ENCODE peak calls at places on chromosomes 16 and 17, in five cellular contexts. C is left lung; M is tibial nerve; S is CD8-positive, alpha-beta memory T cell; U is CD8-positive, alpha-beta T cell. G is an unnamed sample.

GRCh38 chr16:71565812-71566700 is 10.8 kb downstream of the TAT start:
- DNase-seq in S (no peak), U (no peak), M (no peak), C (no peak), G (no peak)

GRCh38 chr17:65629234-65629690 is 67.8 kb upstream of the AXIN2 start:
- DNase-seq in U (no peak), S (no peak), M (no peak), C (no peak), G (no peak)

GRCh38 chr17:42002792-42003301 is 14.4 kb downstream of the DNAJC7 start:
- DNase-seq in U (no peak), S (no peak), C (no peak), M (no peak), G (no peak)

GRCh38 chr17:32516450-32516849 is 29.7 kb downstream of the CDK5R1 start:
- DNase-seq in U (no peak), M (no peak), C (no peak), S (no peak), G (no peak)

GRCh38 chr16:1221628-1222552 is 3.2 kb downstream of the TPSG1 start:
- DNase-seq in M (no peak), C (no peak), S (no peak), U (peak; percentile 5), G (no peak)

GRCh38 chr16:27230562-27230991 is 27.3 kb downstream of the KDM8 start:
- DNase-seq in M (no peak), C (peak; percentile 71), U (peak; percentile 88), S (peak; percentile 83), G (no peak)

GRCh38 chr16:67087803-67088202 is 21.9 kb upstream of the PHAF1 start:
- DNase-seq in U (no peak), C (no peak), M (no peak), S (no peak), G (no peak)

GRCh38 chr16:69927056-69927757 is 23.9 kb upstream of the CLEC18A start:
- DNase-seq in S (no peak), C (peak; percentile 51), M (peak; percentile 80), U (no peak), G (peak; percentile 43)

GRCh38 chr17:27323538-27324212 is 29.8 kb downstream of the WSB1 start:
- DNase-seq in S (no peak), C (peak; percentile 89), U (no peak), M (peak; percentile 61), G (peak; percentile 54)

GRCh38 chr17:10059684-10060211 is 138.7 kb downstream of the GAS7 start:
- DNase-seq in M (no peak), S (no peak), U (no peak), C (no peak), G (no peak)

GRCh38 chr16:50396770-50397525 is 28.2 kb upstream of the BRD7 start:
- DNase-seq in S (no peak), M (no peak), U (no peak), C (no peak), G (no peak)

GRCh38 chr17:31459716-31460115 is 68.2 kb downstream of the RAB11FIP4 start:
- DNase-seq in M (no peak), U (no peak), C (no peak), S (no peak), G (no peak)

GRCh38 chr17:45755050-45755449 is 29.1 kb upstream of the CRHR1 start:
- DNase-seq in M (no peak), U (no peak), C (no peak), S (no peak), G (no peak)

GRCh38 chr17:33335491-33336173 is 42.5 kb upstream of the ASIC2 start:
- DNase-seq in M (no peak), C (no peak), U (no peak), S (no peak), G (no peak)

GRCh38 chr16:83054302-83054701 is 427.5 kb downstream of the CDH13 start:
- DNase-seq in S (no peak), U (no peak), C (no peak), M (no peak), G (no peak)

GRCh38 chr16:3143598-3144330 is 8.9 kb downstream of the ZNF213 start:
- DNase-seq in M (no peak), C (peak; percentile 62), S (no peak), U (no peak), G (peak; percentile 41)

GRCh38 chr17:40345161-40346034 is 19.1 kb downstream of the GJD3 start:
- DNase-seq in M (no peak), C (peak; percentile 90), U (peak; percentile 42), S (peak; percentile 29), G (no peak)

GRCh38 chr17:9768381-9768934 is 22.9 kb downstream of the DHRS7C start:
- DNase-seq in S (no peak), U (no peak), M (no peak), C (no peak), G (peak; percentile 35)

GRCh38 chr17:61284174-61284573 is 115.5 kb upstream of the TBX2 start:
- DNase-seq in S (no peak), C (no peak), U (no peak), M (no peak), G (peak; percentile 79)

GRCh38 chr16:81636298-81636960 is 142.7 kb upstream of the PLCG2 start:
- DNase-seq in S (no peak), C (no peak), U (no peak), M (no peak), G (no peak)

GRCh38 chr17:40473573-40474365 is 27.7 kb downstream of the TNS4 start:
- DNase-seq in S (no peak), U (no peak), M (no peak), C (no peak), G (no peak)

GRCh38 chr16:24610421-24610765 is 71.0 kb downstream of the RBBP6 start:
- DNase-seq in S (no peak), U (no peak), C (peak; percentile 78), M (peak; percentile 11), G (no peak)

GRCh38 chr17:47310186-47310733 is 13.5 kb upstream of the EFCAB13 start:
- DNase-seq in C (no peak), U (no peak), M (no peak), S (no peak), G (no peak)

GRCh38 chr16:1008085-1008484 is 26.5 kb downstream of the SOX8 start:
- DNase-seq in C (no peak), M (no peak), U (no peak), S (no peak), G (no peak)

GRCh38 chr16:49928176-49928892 is 72.4 kb upstream of the ZNF423 start:
- DNase-seq in M (no peak), U (no peak), S (no peak), C (no peak), G (no peak)

GRCh38 chr17:1834378-1835149 is 4.8 kb downstream of the RPA1 start:
- DNase-seq in M (no peak), U (no peak), C (no peak), S (peak; percentile 20), G (no peak)

GRCh38 chr16:25014500-25015147 is 545 bp downstream of the ARHGAP17 start:
- DNase-seq in S (peak; percentile 11), M (peak; percentile 33), C (peak; percentile 85), U (peak; percentile 27), G (peak; percentile 67)

GRCh38 chr16:89224665-89225064 is 7.2 kb downstream of the ZNF778 start:
- DNase-seq in M (no peak), S (no peak), C (no peak), U (no peak), G (no peak)
- H3K36me3 ChIP-seq in M (peaks cover 24% of the 10 kb centered on the region), S (peaks cover 42% of the 10 kb centered on the region), C (peaks cover 82% of the 10 kb centered on the region), U (peaks cover 36% of the 10 kb centered on the region), G (peaks cover 83% of the 10 kb centered on the region)

GRCh38 chr17:78573955-78574354 is 3.2 kb downstream of the DNAH17 start:
- DNase-seq in U (no peak), M (no peak), S (no peak), C (no peak), G (no peak)
- H3K27me3 ChIP-seq in U (no peaks in the 10 kb centered on the region), M (peaks cover 12% of the 10 kb centered on the region), S (no peaks in the 10 kb centered on the region), C (no peaks in the 10 kb centered on the region), G (peaks cover 3% of the 10 kb centered on the region)

DNA sequence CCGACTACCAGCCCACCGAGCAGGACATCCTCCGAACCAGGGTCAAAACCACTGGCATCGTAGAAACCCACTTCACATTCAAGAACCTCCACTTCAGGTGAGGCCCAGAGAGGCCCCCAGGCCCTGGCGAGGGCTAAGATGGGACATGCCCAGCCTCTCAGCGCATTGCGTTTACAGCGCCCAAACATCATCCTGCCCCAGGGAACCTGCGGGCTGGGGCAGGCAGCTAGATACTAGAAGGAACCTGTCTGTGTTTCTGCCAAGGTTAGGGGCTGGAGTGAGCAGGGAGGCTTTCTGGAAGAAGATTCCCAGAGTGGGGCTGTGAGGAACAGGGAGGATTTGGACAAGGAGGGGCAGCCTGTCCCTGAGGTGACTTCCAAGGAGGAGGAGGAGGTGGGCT is 90.6 kb downstream of the AMFR start:
- DNase-seq in M (no peak), C (peak; percentile 30), S (no peak), U (no peak), G (no peak)
- H3K36me3 ChIP-seq in M (no peaks in the 10 kb centered on the region), C (no peaks in the 10 kb centered on the region), S (no peaks in the 10 kb centered on the region), U (no peaks in the 10 kb centered on the region), G (peaks cover 4% of the 10 kb centered on the region)

DNA sequence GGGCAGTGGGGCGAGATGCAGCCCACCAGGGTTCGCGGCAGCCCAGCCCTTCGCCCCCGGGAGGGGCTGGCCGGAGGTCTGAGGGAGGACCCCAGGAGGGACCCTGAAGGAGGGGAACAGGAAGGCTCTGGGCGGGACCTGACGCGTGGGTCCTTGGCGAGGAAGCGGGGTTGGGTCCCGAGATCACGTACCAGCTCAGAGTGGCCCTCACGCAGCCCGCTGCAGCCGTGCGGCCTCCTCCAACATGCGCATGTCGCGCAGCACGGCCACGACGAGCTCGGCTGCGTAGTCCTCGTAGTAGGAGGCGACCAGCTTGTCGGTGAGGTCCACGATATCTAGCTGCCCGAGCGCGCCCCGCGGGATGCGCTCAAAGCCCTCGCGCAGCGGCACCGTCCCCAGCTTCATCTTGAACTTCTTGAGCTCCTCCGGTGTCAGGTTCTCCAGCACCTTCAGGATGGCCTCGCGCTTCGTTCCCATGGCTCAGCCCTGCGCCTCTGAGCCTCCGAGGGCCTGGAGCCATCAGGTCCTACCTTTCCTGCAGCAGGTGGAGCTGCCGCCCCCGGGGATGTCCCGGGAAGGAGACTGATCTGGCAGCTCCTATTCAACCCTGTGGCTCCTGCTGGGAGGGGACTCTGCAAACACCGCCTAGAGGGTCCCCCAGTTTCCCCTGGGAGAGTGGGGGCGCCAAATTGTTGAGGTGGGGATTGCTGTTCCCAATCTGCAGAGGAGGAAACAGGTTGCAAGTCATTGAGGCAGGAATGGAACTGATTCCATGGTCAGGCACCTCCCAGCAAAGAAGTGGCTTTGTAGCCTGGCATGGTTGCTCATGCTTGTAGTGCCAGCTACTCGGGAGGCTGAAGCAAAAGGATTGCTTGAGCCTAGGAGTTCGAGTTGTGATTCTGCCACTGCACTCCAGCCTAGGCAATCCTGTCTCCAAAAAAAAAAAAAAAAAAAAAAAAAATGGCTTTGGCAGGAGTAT is at the start of gene PYDC1:
- DNase-seq in M (no peak), S (no peak), U (no peak), C (peak; percentile 87), G (no peak)
- H3K27me3 ChIP-seq in M (peaks cover 55% of the 10 kb centered on the region), S (peaks cover 31% of the 10 kb centered on the region), U (peaks cover 24% of the 10 kb centered on the region), C (peaks cover 81% of the 10 kb centered on the region), G (peaks cover 59% of the 10 kb centered on the region)

DNA sequence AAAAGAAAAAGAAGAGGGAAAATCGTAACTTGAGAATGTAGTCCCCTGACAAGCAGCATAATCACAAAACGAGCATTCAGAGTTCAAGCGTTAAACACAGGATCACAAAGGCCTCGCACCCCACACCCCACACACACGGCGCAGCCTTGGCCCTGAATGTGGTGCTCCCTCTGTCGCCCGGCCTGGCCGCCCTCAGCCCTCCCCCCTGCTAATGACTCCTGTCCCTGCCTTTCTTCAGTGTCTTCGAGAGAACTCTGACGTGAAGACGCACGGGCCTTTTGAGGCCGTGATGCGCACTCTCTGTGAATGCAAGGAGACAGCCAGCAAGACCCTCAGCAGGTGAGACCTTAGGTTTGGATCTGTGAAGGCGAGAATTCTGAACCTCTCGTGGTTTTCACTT is 47.5 kb upstream of the ENDOV start:
- DNase-seq in C (peak; percentile 51), M (no peak), S (no peak), U (no peak), G (no peak)
- H3K36me3 ChIP-seq in C (peaks cover 100% of the 10 kb centered on the region), M (peaks cover 29% of the 10 kb centered on the region), S (peaks cover 82% of the 10 kb centered on the region), U (peaks cover 86% of the 10 kb centered on the region), G (peaks cover 96% of the 10 kb centered on the region)

GRCh38 chr17:38674749-38675615 is at the start of gene EPOP:
- DNase-seq in C (peak; percentile 95), S (peak; percentile 76), U (peak; percentile 77), M (peak; percentile 67), G (peak; percentile 83)
- H3K27me3 ChIP-seq in C (peaks cover 63% of the 10 kb centered on the region), S (peaks cover 14% of the 10 kb centered on the region), U (peaks cover 14% of the 10 kb centered on the region), M (peaks cover 65% of the 10 kb centered on the region), G (peaks cover 48% of the 10 kb centered on the region)